ENCODE peak calls at places on chromosomes 4 and X, in eight cellular contexts. N is WERI-Rb-1; P is AG04450; T is GM23248; S is cardiac muscle cell; V is CD8-positive, alpha-beta T cell; Q is mammary epithelial cell; M is psoas muscle. I is an unnamed sample.
A peak's percentile ranks its signal among the peaks of the same experiment; 100 is the strongest.

GRCh38 chr4:98581126-98581525 is 77.3 kb downstream of the TSPAN5 start:
- DNase-seq in N (no peak), P (no peak), T (no peak), S (no peak), V (no peak), Q (no peak), M (no peak), I (no peak)

GRCh38 chrX:9182041-9182440 is 148.1 kb upstream of the FAM9B start:
- DNase-seq in N (no peak), P (no peak), T (peak; percentile 46), S (peak; percentile 35), V (no peak), Q (no peak), M (no peak), I (no peak)

GRCh38 chr4:120769227-120769626 is 153.3 kb downstream of the PRDM5 start:
- DNase-seq in N (no peak), P (peak; percentile 82), T (peak; percentile 49), S (no peak), V (no peak), Q (peak; percentile 1), M (no peak), I (no peak)

GRCh38 chr4:121272526-121272925 is 108.3 kb downstream of the QRFPR start:
- DNase-seq in N (no peak), P (peak; percentile 24), T (peak; percentile 65), S (no peak), V (no peak), Q (peak; percentile 70), M (no peak), I (no peak)

GRCh38 chr4:181594188-181594587 is 649.0 kb upstream of the TENM3 start:
- DNase-seq in N (no peak), P (no peak), T (no peak), S (no peak), V (no peak), Q (no peak), M (no peak), I (no peak)

GRCh38 chrX:54509401-54509800 is 13.4 kb upstream of the FGD1 start:
- DNase-seq in N (no peak), P (no peak), T (peak; percentile 12), S (no peak), V (no peak), Q (no peak), M (no peak), I (no peak)

GRCh38 chrX:18885317-18886004 is 98.5 kb downstream of the PHKA2 start:
- DNase-seq in N (no peak), P (no peak), T (peak; percentile 13), S (no peak), V (no peak), Q (no peak), M (no peak), I (peak; percentile 80)

GRCh38 chr4:142202404-142203332 is 566.3 kb downstream of the IL15 start:
- DNase-seq in N (no peak), P (no peak), T (no peak), S (no peak), V (no peak), Q (no peak), M (no peak), I (no peak)

GRCh38 chr4:81723927-81724587 is 252.3 kb upstream of the RASGEF1B start:
- DNase-seq in N (no peak), P (no peak), T (no peak), S (no peak), V (no peak), Q (peak; percentile 27), M (no peak), I (no peak)

GRCh38 chr4:151408630-151409469 is at the start of gene FHIP1A:
- DNase-seq in N (peak; percentile 95), P (peak; percentile 4), T (peak; percentile 78), S (peak; percentile 96), V (peak; percentile 60), Q (peak; percentile 95), M (peak; percentile 93), I (peak; percentile 64)

GRCh38 chr4:27887646-27888045 is 1027.0 kb downstream of the STIM2 start:
- DNase-seq in N (no peak), P (no peak), T (no peak), S (no peak), V (no peak), Q (no peak), M (no peak), I (no peak)

GRCh38 chr4:2356123-2357069 is 62.0 kb downstream of the ZFYVE28 start:
- DNase-seq in N (peak; percentile 5), P (no peak), T (no peak), S (no peak), V (no peak), Q (no peak), M (no peak), I (peak; percentile 63)

GRCh38 chr4:173990126-173990878 is 293.2 kb downstream of the FBXO8 start:
- DNase-seq in N (peak; percentile 38), P (no peak), T (peak; percentile 68), S (peak; percentile 72), V (no peak), Q (peak; percentile 8), M (no peak), I (no peak)

DNA sequence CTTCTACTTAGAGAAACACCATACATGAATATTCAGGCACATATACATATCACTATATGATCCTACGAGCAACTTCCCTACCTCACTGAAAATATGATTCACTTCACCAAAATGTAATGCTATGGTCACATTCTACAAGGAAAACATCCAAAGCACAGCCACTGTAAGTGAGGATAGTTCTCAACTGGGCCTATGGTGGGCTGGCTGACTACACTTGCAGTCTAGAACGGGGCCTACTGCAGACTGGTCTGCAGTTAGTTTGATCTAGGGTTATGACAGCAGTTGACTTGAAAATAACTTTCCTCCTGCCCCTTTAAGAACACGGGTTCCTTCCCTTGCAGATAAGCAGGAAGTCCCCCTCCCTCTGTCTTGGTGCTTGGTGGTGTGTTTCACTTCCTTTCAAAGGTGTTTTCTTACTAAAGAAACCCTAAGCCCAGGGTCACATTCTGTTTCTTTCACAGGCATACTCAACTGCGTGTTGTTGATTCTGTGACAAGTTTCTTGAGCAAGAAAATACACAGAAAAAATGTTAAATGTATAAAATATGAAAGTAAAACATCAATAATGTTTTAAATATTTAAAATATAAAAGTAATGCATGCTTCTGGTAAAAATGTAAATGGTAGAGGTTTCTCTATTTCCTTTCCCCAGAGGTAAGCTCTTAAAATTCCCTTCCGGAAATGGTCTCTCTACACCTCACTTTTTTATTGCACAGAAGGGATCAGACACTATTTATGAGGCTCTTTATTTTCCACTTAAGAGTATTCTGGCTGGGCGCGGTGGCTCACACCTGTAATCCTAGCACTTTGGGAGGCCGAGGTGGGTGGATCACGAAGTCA is 18.0 kb upstream of the TMSB4X start:
- DNase-seq in N (no peak), P (no peak), T (peak; percentile 35), S (no peak), V (no peak), Q (peak; percentile 69), M (no peak), I (no peak)
- H3K27ac ChIP-seq in N (no peak overlapping the region), P (peak overlapping the region; percentile 96), T (peak overlapping the region; percentile 87), S (no peak overlapping the region), V (peak overlapping the region; percentile 62), Q (peak overlapping the region; percentile 76), M (peak overlapping the region; percentile 43), I (peak overlapping the region; percentile 75)

DNA sequence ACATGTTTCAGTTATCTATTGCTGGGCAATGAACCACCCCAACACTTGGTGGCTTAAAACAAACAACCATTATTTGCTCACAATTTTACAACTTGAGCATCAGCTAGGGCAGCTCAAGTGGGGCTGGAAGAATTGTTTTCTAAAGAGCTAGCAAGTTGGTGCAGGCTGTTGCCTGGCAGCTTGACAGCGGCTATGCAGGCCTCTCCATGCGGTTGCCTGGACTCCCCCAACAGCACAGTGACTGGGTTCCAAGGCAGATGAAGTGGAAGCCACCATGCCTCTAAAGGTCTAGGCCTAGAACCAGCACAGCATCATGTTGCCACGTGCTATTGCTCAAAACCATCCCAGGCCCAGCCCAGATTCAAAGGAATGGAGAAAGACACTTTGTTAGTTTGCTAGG is 114.8 kb downstream of the BCOR start:
- DNase-seq in N (no peak), P (no peak), T (no peak), S (no peak), V (no peak), Q (no peak), M (no peak), I (no peak)
- H3K27ac ChIP-seq in N (no peak overlapping the region), P (no peak overlapping the region), T (no peak overlapping the region), S (no peak overlapping the region), V (no peak overlapping the region), Q (no peak overlapping the region), M (no peak overlapping the region), I (no peak overlapping the region)

GRCh38 chrX:68684919-68685304 is 37.4 kb downstream of the STARD8 start:
- DNase-seq in N (no peak), P (no peak), T (no peak), S (no peak), V (no peak), Q (no peak), M (no peak), I (no peak)
- H3K27ac ChIP-seq in N (no peak overlapping the region), P (no peak overlapping the region), T (no peak overlapping the region), S (no peak overlapping the region), V (no peak overlapping the region), Q (no peak overlapping the region), M (no peak overlapping the region), I (no peak overlapping the region)

GRCh38 chr4:88291003-88291402 is 6.6 kb upstream of the PPM1K start:
- DNase-seq in N (no peak), P (no peak), T (peak; percentile 7), S (peak; percentile 21), V (no peak), Q (peak; percentile 30), M (no peak), I (no peak)

GRCh38 chr4:88297725-88298453 is 13.5 kb upstream of the PPM1K start:
- DNase-seq in N (no peak), P (no peak), T (no peak), S (peak; percentile 44), V (no peak), Q (no peak), M (no peak), I (no peak)

GRCh38 chr4:88297131-88297530 is 12.8 kb upstream of the PPM1K start:
- DNase-seq in N (no peak), P (no peak), T (no peak), S (no peak), V (no peak), Q (no peak), M (no peak), I (no peak)

GRCh38 chr4:88296413-88297052 is 12.2 kb upstream of the PPM1K start:
- DNase-seq in N (no peak), P (no peak), T (no peak), S (no peak), V (no peak), Q (no peak), M (no peak), I (no peak)

GRCh38 chr4:88295656-88296055 is 11.3 kb upstream of the PPM1K start:
- DNase-seq in N (no peak), P (no peak), T (no peak), S (no peak), V (no peak), Q (no peak), M (no peak), I (no peak)
- H3K27ac ChIP-seq in N (no peak overlapping the region), P (no peak overlapping the region), T (no peak overlapping the region), S (peak overlapping the region; percentile 35), V (no peak overlapping the region), Q (no peak overlapping the region), M (peak overlapping the region; percentile 26), I (no peak overlapping the region)

GRCh38 chr4:168483786-168484185 is 3.5 kb upstream of the DDX60L start:
- DNase-seq in N (no peak), P (no peak), T (peak; percentile 84), S (no peak), V (no peak), Q (no peak), M (no peak), I (no peak)
- H3K27ac ChIP-seq in N (no peak overlapping the region), P (peak overlapping the region; percentile 68), T (peak overlapping the region; percentile 96), S (no peak overlapping the region), V (no peak overlapping the region), Q (no peak overlapping the region), M (no peak overlapping the region), I (no peak overlapping the region)